ENCODE peak calls at places on chromosomes 1 and 21, in four cellular contexts. One of them, this sample, is unnamed.

GRCh38 chr1:232422901-232423300 is 207.0 kb downstream of the SIPA1L2 start:
- DNase-seq in IMR-90: peak
- DNase-seq in NCI-H774: no peak
- DNase-seq in astrocyte: no peak
- DNase-seq in this sample: no peak

GRCh38 chr1:150409504-150410362 is 45.8 kb downstream of the RPRD2 start:
- DNase-seq in IMR-90: no peak
- DNase-seq in NCI-H774: no peak
- DNase-seq in astrocyte: no peak
- DNase-seq in this sample: no peak

GRCh38 chr21:40845621-40846020 is 1.3 kb downstream of the DSCAM start:
- DNase-seq in IMR-90: peak
- DNase-seq in NCI-H774: no peak
- DNase-seq in astrocyte: peak
- DNase-seq in this sample: no peak

GRCh38 chr1:33146038-33146437 is 35.8 kb downstream of the TRIM62 start:
- DNase-seq in IMR-90: no peak
- DNase-seq in NCI-H774: no peak
- DNase-seq in astrocyte: no peak
- DNase-seq in this sample: no peak

GRCh38 chr1:107965112-107965991 is at the start of gene VAV3:
- DNase-seq in IMR-90: peak
- DNase-seq in NCI-H774: peak
- DNase-seq in astrocyte: peak
- DNase-seq in this sample: peak

GRCh38 chr1:95003433-95003738 is 69.4 kb downstream of the ALG14 start:
- DNase-seq in IMR-90: peak
- DNase-seq in NCI-H774: no peak
- DNase-seq in astrocyte: no peak
- DNase-seq in this sample: no peak

GRCh38 chr1:192524223-192524622 is 51.4 kb upstream of the RGS1 start:
- DNase-seq in IMR-90: peak
- DNase-seq in NCI-H774: no peak
- DNase-seq in astrocyte: peak
- DNase-seq in this sample: no peak

GRCh38 chr1:227793948-227794812 is 21.3 kb upstream of the PRSS38 start:
- DNase-seq in IMR-90: peak
- DNase-seq in NCI-H774: no peak
- DNase-seq in astrocyte: peak
- DNase-seq in this sample: no peak

GRCh38 chr1:2803931-2804627 is 2.6 kb upstream of the TTC34 start:
- DNase-seq in IMR-90: no peak
- DNase-seq in NCI-H774: no peak
- DNase-seq in astrocyte: no peak
- DNase-seq in this sample: no peak

GRCh38 chr1:236000781-236001180 is 64.1 kb downstream of the NID1 start:
- DNase-seq in IMR-90: no peak
- DNase-seq in NCI-H774: no peak
- DNase-seq in astrocyte: no peak
- DNase-seq in this sample: no peak

GRCh38 chr1:178055779-178056471 is 38.0 kb upstream of the RASAL2 start:
- DNase-seq in IMR-90: peak
- DNase-seq in NCI-H774: no peak
- DNase-seq in astrocyte: no peak
- DNase-seq in this sample: no peak

GRCh38 chr21:45699966-45700365 is 56.4 kb downstream of the PCBP3 start:
- DNase-seq in IMR-90: no peak
- DNase-seq in NCI-H774: no peak
- DNase-seq in astrocyte: no peak
- DNase-seq in this sample: no peak

GRCh38 chr1:168135982-168136708 is 585 bp downstream of the GPR161 start:
- DNase-seq in IMR-90: peak
- DNase-seq in NCI-H774: no peak
- DNase-seq in astrocyte: no peak
- DNase-seq in this sample: no peak

GRCh38 chr1:109617291-109617801 is 2.1 kb downstream of the GNAT2 start:
- DNase-seq in IMR-90: peak
- DNase-seq in NCI-H774: no peak
- DNase-seq in astrocyte: peak
- DNase-seq in this sample: no peak

GRCh38 chr1:87449348-87449963 is 120.8 kb downstream of the LMO4 start:
- DNase-seq in IMR-90: peak
- DNase-seq in NCI-H774: peak
- DNase-seq in astrocyte: no peak
- DNase-seq in this sample: peak

GRCh38 chr1:223712856-223713494 is 636 bp downstream of the CAPN2 start:
- DNase-seq in IMR-90: no peak
- DNase-seq in NCI-H774: no peak
- DNase-seq in astrocyte: no peak
- DNase-seq in this sample: no peak

GRCh38 chr1:19488136-19488535 is 2.8 kb upstream of the CAPZB start:
- DNase-seq in IMR-90: no peak
- DNase-seq in NCI-H774: no peak
- DNase-seq in astrocyte: no peak
- DNase-seq in this sample: no peak

GRCh38 chr1:2602311-2602835 is 15.8 kb downstream of the PRXL2B start:
- DNase-seq in IMR-90: no peak
- DNase-seq in NCI-H774: no peak
- DNase-seq in astrocyte: no peak
- DNase-seq in this sample: no peak

GRCh38 chr1:188782220-188782841 is 1695.3 kb downstream of the BRINP3 start:
- DNase-seq in IMR-90: peak
- DNase-seq in NCI-H774: no peak
- DNase-seq in astrocyte: peak
- DNase-seq in this sample: peak

GRCh38 chr1:149967041-149967440 is 30.4 kb upstream of the MTMR11 start:
- DNase-seq in IMR-90: no peak
- DNase-seq in NCI-H774: no peak
- DNase-seq in astrocyte: no peak
- DNase-seq in this sample: no peak

GRCh38 chr1:41802532-41803501 is 115.9 kb downstream of the HIVEP3 start:
- DNase-seq in IMR-90: no peak
- DNase-seq in NCI-H774: no peak
- DNase-seq in astrocyte: no peak
- DNase-seq in this sample: no peak

This sample was measured in DMS153.